ENCODE peak calls at places on chromosome 14, in eight cellular contexts. W is sigmoid colon, U is A549, L is transverse colon, X is ovary, E is H1, O is tibial nerve, V is K562. I is an unnamed sample. For H3K4me1, the result is how much of the 10 kb centered on the place peaks cover.

GRCh38 chr14:33229269-33229924 is 290.7 kb downstream of the NPAS3 start:
- DNase-seq in W (no peak), U (no peak), L (no peak), X (no peak), E (no peak), O (no peak), V (no peak), I (no peak)

GRCh38 chr14:23154876-23155587 is 28.4 kb downstream of the SLC7A8 start:
- DNase-seq in W (peak), U (no peak), L (peak), X (peak), E (peak), O (peak), V (peak), I (peak)

GRCh38 chr14:31283153-31283552 is 75.6 kb upstream of the HECTD1 start:
- DNase-seq in W (no peak), U (no peak), L (no peak), X (no peak), E (no peak), O (no peak), V (no peak), I (no peak)

GRCh38 chr14:35331605-35332516 is 39.7 kb downstream of the PSMA6 start:
- DNase-seq in W (no peak), U (no peak), L (peak), X (no peak), E (peak), O (no peak), V (peak), I (no peak)

GRCh38 chr14:26867171-26867757 is 269.4 kb upstream of the NOVA1 start:
- DNase-seq in W (no peak), U (no peak), L (no peak), X (no peak), E (no peak), O (no peak), V (no peak), I (no peak)

GRCh38 chr14:79016828-79017505 is 846.8 kb downstream of the NRXN3 start:
- DNase-seq in W (no peak), U (no peak), L (no peak), X (no peak), E (no peak), O (no peak), V (no peak), I (no peak)

GRCh38 chr14:56116128-56116900 is 1.9 kb upstream of the PELI2 start:
- DNase-seq in W (peak), U (no peak), L (no peak), X (no peak), E (no peak), O (no peak), V (no peak), I (no peak)

GRCh38 chr14:26402126-26402525 is 195.7 kb downstream of the NOVA1 start:
- DNase-seq in W (no peak), U (no peak), L (no peak), X (no peak), E (no peak), O (no peak), V (no peak), I (no peak)

GRCh38 chr14:52825085-52825484 is 33.7 kb upstream of the GNPNAT1 start:
- DNase-seq in W (no peak), U (no peak), L (no peak), X (no peak), E (no peak), O (no peak), V (no peak), I (no peak)

GRCh38 chr14:56202256-56202655 is 84.0 kb downstream of the PELI2 start:
- DNase-seq in W (no peak), U (no peak), L (no peak), X (no peak), E (no peak), O (no peak), V (no peak), I (no peak)

GRCh38 chr14:59728294-59728693 is 142.3 kb downstream of the RTN1 start:
- DNase-seq in W (no peak), U (no peak), L (no peak), X (no peak), E (no peak), O (no peak), V (no peak), I (no peak)

GRCh38 chr14:91368681-91369416 is 48.8 kb downstream of the CCDC88C start:
- DNase-seq in W (no peak), U (no peak), L (no peak), X (no peak), E (no peak), O (no peak), V (no peak), I (no peak)

GRCh38 chr14:79528843-79529405 is 682.4 kb downstream of the DIO2 start:
- DNase-seq in W (no peak), U (no peak), L (no peak), X (no peak), E (no peak), O (no peak), V (no peak), I (no peak)

GRCh38 chr14:99256483-99256874 is 15.5 kb downstream of the BCL11B start:
- DNase-seq in W (no peak), U (no peak), L (no peak), X (no peak), E (no peak), O (no peak), V (no peak), I (no peak)
- H3K4me1 ChIP-seq in W (under half), U (under half), L (under half), X (under half), E (under half), O (under half), V (under half), I (under half)

GRCh38 chr14:65286443-65286842 is 126.1 kb upstream of the FUT8 start:
- DNase-seq in W (no peak), U (peak), L (no peak), X (no peak), E (no peak), O (no peak), V (no peak), I (no peak)

GRCh38 chr14:65290830-65291229 is 121.7 kb upstream of the FUT8 start:
- DNase-seq in W (no peak), U (no peak), L (no peak), X (no peak), E (no peak), O (no peak), V (no peak), I (no peak)

GRCh38 chr14:65291561-65291960 is 121.0 kb upstream of the FUT8 start:
- DNase-seq in W (no peak), U (no peak), L (no peak), X (no peak), E (no peak), O (no peak), V (no peak), I (peak)

GRCh38 chr14:65282909-65283253 is 129.6 kb upstream of the FUT8 start:
- DNase-seq in W (no peak), U (no peak), L (no peak), X (no peak), E (no peak), O (no peak), V (no peak), I (no peak)

DNA sequence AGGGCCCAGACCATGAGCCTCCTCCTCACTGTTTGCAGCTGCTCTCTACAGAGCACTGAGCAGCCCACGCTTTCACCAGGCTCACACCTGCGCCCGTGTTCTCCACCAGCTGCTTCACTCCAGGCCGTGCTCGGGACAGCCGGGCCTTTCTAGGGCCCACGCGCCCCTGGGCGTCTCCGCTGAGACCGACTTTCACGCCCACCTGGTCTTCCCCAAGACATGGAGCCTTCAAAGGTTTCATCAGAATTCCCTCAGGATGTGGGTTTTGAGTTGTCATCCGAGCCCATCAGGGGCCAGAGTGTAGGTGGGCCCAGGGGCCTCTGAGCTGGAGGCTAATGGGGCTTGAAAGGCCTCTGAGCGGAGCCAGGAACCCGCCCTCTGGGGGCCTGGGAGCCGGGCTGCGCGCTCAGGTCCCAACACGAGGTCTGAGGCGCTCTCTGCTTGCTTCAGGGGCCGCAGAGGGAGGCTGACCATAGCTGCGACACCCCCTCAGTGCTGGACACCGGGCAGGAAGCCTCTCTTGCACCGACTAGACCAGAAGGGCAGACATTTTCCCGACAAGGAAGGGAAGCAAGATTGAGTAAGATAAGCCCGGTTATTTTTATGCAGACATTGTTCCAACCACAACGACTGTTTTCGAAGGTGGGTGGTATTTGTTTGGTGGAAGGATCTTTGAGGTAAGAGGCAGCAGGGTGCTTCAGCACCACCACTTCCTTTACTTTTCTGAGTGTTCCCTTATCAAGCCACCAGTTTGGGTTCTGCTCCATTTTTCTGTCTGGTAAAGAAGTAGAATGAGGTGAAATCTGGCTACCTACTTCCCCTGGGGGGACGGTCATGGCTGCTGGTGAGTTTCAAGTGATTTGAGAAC is 125.0 kb upstream of the FUT8 start:
- DNase-seq in W (no peak), U (no peak), L (peak), X (no peak), E (no peak), O (no peak), V (no peak), I (no peak)
- TF ChIP-seq POLR2A in W (no peak), U (no peak), L (no peak), X (no peak), E (no peak), O (no peak), V (no peak), I (no peak)

GRCh38 chr14:61392297-61392696 is 70.9 kb downstream of the PRKCH start:
- DNase-seq in W (no peak), U (no peak), L (no peak), X (no peak), E (no peak), O (no peak), V (no peak), I (no peak)
- TF ChIP-seq EP300 in W (no peak), U (no peak), L (no peak), X (no peak), E (no peak), O (no peak), V (no peak), I (no peak)

GRCh38 chr14:75282166-75282547 is 3.5 kb downstream of the FOS start:
- DNase-seq in W (no peak), U (no peak), L (peak), X (no peak), E (no peak), O (no peak), V (no peak), I (no peak)
- H3K4me1 ChIP-seq in W (under half), U (under half), L (under half), X (under half), E (under half), O (under half), V (under half), I (under half)

GRCh38 chr14:68403191-68403781 is 389.6 kb downstream of the ZFP36L1 start:
- DNase-seq in W (no peak), U (no peak), L (no peak), X (no peak), E (no peak), O (no peak), V (no peak), I (no peak)
- TF ChIP-seq POLR2A in W (no peak), U (no peak), L (no peak), X (no peak), E (no peak), O (no peak), V (no peak), I (no peak)